ENCODE peak calls at places on chromosomes 13 and 19, in five cellular contexts. T, S, I, J and P are unnamed samples.

GRCh38 chr13:100588350-100589177 is at the start of gene GGACT:
- DNase-seq in T (peak; percentile 84), S (peak; percentile 91), I (peak; percentile 82), J (peak; percentile 76), P (peak; percentile 92)

GRCh38 chr19:49441960-49442350 is 628 bp upstream of the SLC17A7 start:
- DNase-seq in T (no peak), S (no peak), I (no peak), J (no peak), P (no peak)

GRCh38 chr19:18278521-18279265 is 2.7 kb downstream of the JUND start:
- DNase-seq in T (no peak), S (peak; percentile 45), I (no peak), J (peak; percentile 51), P (no peak)

GRCh38 chr19:18225702-18226468 is at the start of gene PDE4C:
- DNase-seq in T (no peak), S (peak; percentile 50), I (no peak), J (no peak), P (no peak)

GRCh38 chr13:26468203-26468602 is 89.3 kb upstream of the WASF3 start:
- DNase-seq in T (no peak), S (no peak), I (no peak), J (no peak), P (no peak)

GRCh38 chr19:871446-872265 is 12.2 kb downstream of the CFD start:
- DNase-seq in T (no peak), S (peak; percentile 40), I (no peak), J (no peak), P (no peak)

GRCh38 chr13:39684531-39685137 is 29.2 kb downstream of the COG6 start:
- DNase-seq in T (no peak), S (peak; percentile 51), I (no peak), J (no peak), P (no peak)

GRCh38 chr13:96428904-96429303 is 339.0 kb downstream of the HS6ST3 start:
- DNase-seq in T (no peak), S (peak; percentile 5), I (no peak), J (no peak), P (no peak)

GRCh38 chr19:40921005-40921897 is 39.2 kb upstream of the CYP2A7 start:
- DNase-seq in T (no peak), S (peak; percentile 2), I (no peak), J (no peak), P (no peak)

GRCh38 chr13:20482275-20482761 is 43.3 kb downstream of the CRYL1 start:
- DNase-seq in T (no peak), S (peak; percentile 71), I (no peak), J (no peak), P (no peak)

GRCh38 chr13:80086304-80086721 is 254.6 kb downstream of the SPRY2 start:
- DNase-seq in T (no peak), S (no peak), I (no peak), J (no peak), P (no peak)

GRCh38 chr13:41603917-41604316 is 146.6 kb downstream of the RGCC start:
- DNase-seq in T (no peak), S (no peak), I (no peak), J (no peak), P (no peak)

GRCh38 chr19:18869781-18870530 is 26.0 kb downstream of the CERS1 start:
- DNase-seq in T (no peak), S (no peak), I (no peak), J (no peak), P (no peak)

GRCh38 chr19:2138061-2138728 is 13.2 kb downstream of the AP3D1 start:
- DNase-seq in T (no peak), S (no peak), I (no peak), J (no peak), P (no peak)

GRCh38 chr19:34480971-34481821 is at the start of gene WTIP:
- DNase-seq in T (peak; percentile 83), S (peak; percentile 96), I (no peak), J (no peak), P (peak; percentile 92)

GRCh38 chr13:39410089-39410901 is 192.7 kb downstream of the LHFPL6 start:
- DNase-seq in T (no peak), S (no peak), I (no peak), J (no peak), P (no peak)

GRCh38 chr13:35475960-35476943 is at the start of gene MAB21L1:
- DNase-seq in T (peak; percentile 80), S (peak; percentile 76), I (peak; percentile 41), J (no peak), P (no peak)